ENCODE peak calls at places on chromosomes 11 and 22, in six cellular contexts. P is brain microvascular endothelial cell, E is ovary, C is ascending aorta, V is HFFc6, D is body of pancreas. L is an unnamed sample.

GRCh38 chr11:65470433-65470832 is 28.4 kb upstream of the MALAT1 start:
- DNase-seq in E (no peak), C (no peak), P (no peak), D (no peak), V (no peak), L (no peak)

GRCh38 chr11:74954199-74954598 is 5.1 kb downstream of the SPCS2 start:
- DNase-seq in C (no peak), P (no peak), V (no peak), E (no peak), D (no peak), L (no peak)

GRCh38 chr11:128772814-128773213 is 78.9 kb downstream of the FLI1 start:
- DNase-seq in D (peak), V (no peak), C (no peak), P (no peak), E (peak), L (peak)

GRCh38 chr11:64753380-64754123 is 6.2 kb downstream of the PYGM start:
- DNase-seq in P (no peak), V (no peak), D (peak), C (no peak), E (no peak), L (no peak)

GRCh38 chr22:25395468-25395867 is 169.0 kb upstream of the GRK3 start:
- DNase-seq in D (no peak), E (no peak), P (no peak), V (no peak), C (no peak), L (no peak)

GRCh38 chr22:30392661-30393321 is 4.0 kb upstream of the SEC14L2 start:
- DNase-seq in V (no peak), P (no peak), D (no peak), C (no peak), E (no peak), L (no peak)

GRCh38 chr11:69726481-69726880 is 22.7 kb upstream of the FGF19 start:
- DNase-seq in D (no peak), C (no peak), V (no peak), P (no peak), E (no peak), L (no peak)

GRCh38 chr11:76102772-76103171 is 103.5 kb downstream of the WNT11 start:
- DNase-seq in P (peak), V (no peak), D (peak), C (no peak), E (no peak), L (no peak)

GRCh38 chr22:25853501-25853900 is 111.5 kb downstream of the MYO18B start:
- DNase-seq in V (no peak), P (no peak), D (no peak), E (no peak), C (no peak), L (no peak)

GRCh38 chr11:115929618-115930129 is 425.5 kb upstream of the CADM1 start:
- DNase-seq in D (no peak), P (no peak), C (no peak), E (no peak), V (no peak), L (no peak)

GRCh38 chr11:117231637-117232021 is 244 bp downstream of the PCSK7 start:
- DNase-seq in E (no peak), P (no peak), C (no peak), V (no peak), D (no peak), L (no peak)

GRCh38 chr11:61754534-61755482 is 2.4 kb downstream of the MYRF start:
- DNase-seq in E (peak), P (peak), C (no peak), D (peak), V (no peak), L (no peak)

GRCh38 chr11:844693-845644 is 2.3 kb downstream of the TSPAN4 start:
- DNase-seq in E (peak), V (peak), P (no peak), D (peak), C (peak), L (no peak)

GRCh38 chr22:20533879-20534265 is 26.5 kb downstream of the MED15 start:
- DNase-seq in V (no peak), C (no peak), E (no peak), D (no peak), P (no peak), L (no peak)

GRCh38 chr11:116171271-116172140 is 601.3 kb downstream of the BUD13 start:
- DNase-seq in V (no peak), D (no peak), P (no peak), C (no peak), E (no peak), L (no peak)

GRCh38 chr22:33803371-33803770 is 116.9 kb downstream of the LARGE1 start:
- DNase-seq in P (peak), V (peak), D (no peak), E (no peak), C (no peak), L (no peak)

GRCh38 chr11:107675902-107676301 is 36.0 kb downstream of the SLN start:
- DNase-seq in D (no peak), V (no peak), E (no peak), P (no peak), C (no peak), L (no peak)

GRCh38 chr11:134577801-134578200 is 165.8 kb upstream of the B3GAT1 start:
- DNase-seq in P (no peak), V (no peak), E (no peak), C (no peak), D (no peak), L (no peak)

GRCh38 chr11:67418476-67419281 is 3.2 kb downstream of the CARNS1 start:
- DNase-seq in C (no peak), D (peak), E (no peak), P (no peak), V (no peak), L (no peak)

GRCh38 chr11:2445948-2446551 is 1.2 kb downstream of the KCNQ1 start:
- DNase-seq in V (no peak), D (peak), P (no peak), C (no peak), E (no peak), L (no peak)

GRCh38 chr11:129364143-129364654 is 11.4 kb upstream of the BARX2 start:
- DNase-seq in E (peak), P (peak), C (no peak), V (peak), D (peak), L (peak)

GRCh38 chr11:47768090-47768620 is 1.0 kb upstream of the FNBP4 start:
- DNase-seq in E (peak), D (peak), C (peak), V (peak), P (peak), L (peak)

GRCh38 chr22:21026783-21027692 is 5.3 kb downstream of the SLC7A4 start:
- DNase-seq in D (no peak), V (peak), E (no peak), C (no peak), P (peak), L (no peak)

GRCh38 chr11:65056999-65057398 is 1.4 kb downstream of the NAALADL1 start:
- DNase-seq in C (no peak), P (no peak), E (no peak), D (no peak), V (no peak), L (no peak)

GRCh38 chr11:75333022-75333806 is 18.2 kb downstream of the ARRB1 start:
- DNase-seq in V (no peak), D (no peak), P (no peak), E (no peak), C (no peak), L (no peak)

GRCh38 chr22:25346859-25347751 is 127.7 kb downstream of the CRYBB2 start:
- DNase-seq in C (no peak), D (no peak), V (no peak), E (no peak), P (no peak), L (no peak)

GRCh38 chr11:76664578-76665061 is 5.9 kb downstream of the LRRC32 start:
- DNase-seq in V (no peak), P (no peak), D (peak), C (no peak), E (no peak), L (peak)

DNA sequence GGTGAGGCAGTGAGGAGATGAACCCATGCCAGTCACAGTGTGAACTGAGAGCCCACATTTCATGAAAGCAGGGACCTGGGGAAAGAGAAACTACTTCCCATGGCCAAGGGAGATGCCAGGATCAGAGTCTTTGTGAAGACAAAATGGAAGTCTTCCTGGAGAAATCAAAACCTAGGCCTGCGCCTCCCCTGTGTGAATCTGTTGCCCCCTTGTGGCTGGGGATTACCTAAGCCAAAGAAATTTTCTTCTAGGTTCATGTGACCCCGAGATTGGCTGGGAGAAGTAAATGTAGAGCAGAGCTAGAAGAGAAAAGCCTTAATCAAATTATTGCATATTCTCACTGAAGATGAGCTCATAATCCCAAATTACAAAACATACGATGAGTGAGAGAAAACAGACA is 1075.3 kb downstream of the TBC1D22A start:
- DNase-seq in V (peak), E (no peak), C (no peak), D (no peak), P (no peak), L (no peak)
- TF ChIP-seq CTCF in V (peak), E (no peak), C (no peak), D (peak), P (no peak), L (no peak)

DNA sequence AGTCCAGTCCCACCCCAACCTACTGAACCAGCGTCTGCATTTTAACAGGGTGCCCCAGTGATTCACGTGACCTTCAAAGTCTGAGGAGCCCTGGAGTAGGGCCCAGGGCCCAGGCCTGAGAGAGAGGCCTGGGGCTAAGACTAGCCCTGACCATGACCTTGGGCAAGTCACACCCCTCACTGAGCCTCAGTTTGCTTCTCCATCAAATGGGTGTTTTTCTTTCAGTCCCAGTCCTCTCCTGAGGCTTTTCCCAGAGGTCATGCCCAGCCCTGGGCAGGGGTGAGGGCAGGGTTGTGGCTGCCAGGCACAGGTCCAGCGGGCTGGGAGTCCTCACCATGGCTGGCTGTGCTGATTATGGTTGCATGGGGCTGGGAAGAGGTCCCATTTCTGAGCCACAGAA is 33.0 kb upstream of the GCAT start:
- DNase-seq in D (no peak), V (no peak), P (no peak), C (no peak), E (no peak), L (no peak)
- TF ChIP-seq CTCF in D (no peak), V (no peak), P (no peak), C (no peak), E (no peak), L (no peak)

GRCh38 chr22:19115628-19116027 is 6.6 kb downstream of the DGCR2 start:
- DNase-seq in C (no peak), V (no peak), P (no peak), E (no peak), D (peak), L (no peak)
- TF ChIP-seq CTCF in C (no peak), V (peak), P (no peak), E (no peak), D (no peak), L (no peak)

DNA sequence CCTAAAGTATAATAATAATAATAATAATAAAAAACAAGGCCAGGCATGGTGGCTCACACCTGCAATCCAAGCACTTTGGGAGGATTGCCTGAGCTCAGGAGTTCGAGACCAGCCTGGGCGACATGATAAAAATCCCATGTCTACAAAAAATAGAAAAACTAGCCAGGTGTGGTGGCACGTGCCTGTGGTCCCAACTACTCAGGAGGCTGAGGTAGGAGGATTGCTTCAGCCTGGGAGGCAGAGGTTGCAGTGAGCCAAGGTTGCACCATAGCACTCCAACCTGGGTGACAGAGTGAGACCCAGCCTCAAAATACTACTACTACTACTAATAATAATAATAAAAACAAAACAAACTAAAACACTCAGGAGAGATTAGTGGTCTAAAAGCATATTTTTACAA is 15.6 kb upstream of the ZNF280A start:
- DNase-seq in V (no peak), D (no peak), C (no peak), P (no peak), E (no peak), L (no peak)
- TF ChIP-seq CTCF in V (no peak), D (no peak), C (no peak), P (no peak), E (no peak), L (no peak)

DNA sequence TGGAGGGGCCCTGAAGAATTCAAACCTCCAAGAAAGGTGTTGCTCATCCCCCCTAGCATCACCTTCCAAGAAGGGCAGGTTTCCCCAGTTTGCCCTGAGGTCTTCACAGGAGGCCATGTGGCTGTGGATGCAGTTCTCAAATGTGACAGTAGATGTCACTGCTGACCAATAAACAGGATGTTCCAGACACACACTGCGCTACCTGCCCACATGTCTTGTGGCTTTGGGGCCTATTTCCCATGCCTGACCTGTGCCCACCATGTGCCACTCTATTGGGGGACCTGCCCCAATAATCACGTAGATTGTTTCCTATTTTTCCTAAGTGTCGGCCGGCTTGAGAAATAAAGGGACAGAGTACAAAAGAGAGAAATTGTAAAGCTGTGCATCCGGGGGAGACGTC is 4.5 kb downstream of the GSTT2 start:
- DNase-seq in C (no peak), D (no peak), E (no peak), P (no peak), V (no peak), L (peak)
- TF ChIP-seq CTCF in C (peak), D (peak), E (peak), P (peak), V (peak), L (peak)

GRCh38 chr11:36583667-36584066 is 10.6 kb upstream of the IFTAP start:
- DNase-seq in P (no peak), E (no peak), V (no peak), D (no peak), C (no peak), L (no peak)
- TF ChIP-seq CTCF in P (no peak), E (no peak), V (peak), D (no peak), C (no peak), L (no peak)

GRCh38 chr11:124745270-124745834 is 5.6 kb downstream of the NRGN start:
- DNase-seq in D (no peak), V (no peak), E (no peak), C (no peak), P (no peak), L (no peak)

GRCh38 chr11:124746621-124747243 is 5.3 kb downstream of the VSIG2 start:
- DNase-seq in P (peak), V (peak), C (no peak), D (peak), E (peak), L (peak)

GRCh38 chr11:124747406-124748099 is 4.5 kb downstream of the VSIG2 start:
- DNase-seq in V (no peak), D (no peak), P (no peak), E (no peak), C (no peak), L (no peak)

GRCh38 chr11:124748100-124748418 is 4.0 kb downstream of the VSIG2 start:
- DNase-seq in E (no peak), V (no peak), P (no peak), C (no peak), D (no peak), L (no peak)

DNA sequence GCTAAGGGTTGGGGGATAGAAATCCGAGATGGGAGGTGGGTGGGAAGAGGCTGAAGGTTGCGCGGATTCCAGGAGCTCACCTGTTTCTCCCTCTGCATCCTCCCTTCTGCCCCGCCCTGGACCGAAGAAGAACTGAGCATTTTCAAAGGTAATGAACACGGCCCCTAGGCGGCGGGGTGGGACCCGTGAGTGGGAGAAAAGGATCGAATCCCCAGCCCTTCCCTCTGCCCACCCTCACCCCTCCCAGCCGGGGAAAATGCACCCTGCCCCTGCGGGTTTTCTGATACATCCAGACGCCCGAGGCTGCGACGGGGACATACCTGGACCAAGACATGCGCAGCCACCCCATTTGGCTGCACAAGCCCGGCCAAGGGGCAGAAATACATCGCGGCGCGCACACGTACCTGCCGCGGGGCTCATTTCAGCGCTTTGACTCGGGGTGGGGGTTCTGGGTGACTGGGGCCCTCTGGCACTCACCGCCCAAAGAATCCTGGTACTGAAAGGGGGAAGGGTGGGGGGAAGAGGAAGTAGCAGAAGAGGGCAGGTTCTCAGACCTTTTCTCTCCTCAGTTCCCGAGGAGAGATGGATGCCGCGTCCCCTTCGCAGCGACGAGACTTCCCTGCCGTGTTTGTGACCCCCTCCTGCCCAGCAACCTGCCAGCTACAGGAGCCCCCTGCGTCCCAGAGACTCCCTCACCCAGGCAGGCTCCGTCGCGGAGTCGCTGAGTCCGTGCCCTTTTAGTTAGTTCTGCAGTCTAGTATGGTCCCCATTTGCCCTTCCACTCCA is 6.0 kb downstream of the VSIG2 start:
- DNase-seq in P (no peak), D (peak), V (no peak), E (no peak), C (no peak), L (no peak)
- TF ChIP-seq CTCF in P (peak), D (peak), V (peak), E (no peak), C (no peak), L (no peak)

DNA sequence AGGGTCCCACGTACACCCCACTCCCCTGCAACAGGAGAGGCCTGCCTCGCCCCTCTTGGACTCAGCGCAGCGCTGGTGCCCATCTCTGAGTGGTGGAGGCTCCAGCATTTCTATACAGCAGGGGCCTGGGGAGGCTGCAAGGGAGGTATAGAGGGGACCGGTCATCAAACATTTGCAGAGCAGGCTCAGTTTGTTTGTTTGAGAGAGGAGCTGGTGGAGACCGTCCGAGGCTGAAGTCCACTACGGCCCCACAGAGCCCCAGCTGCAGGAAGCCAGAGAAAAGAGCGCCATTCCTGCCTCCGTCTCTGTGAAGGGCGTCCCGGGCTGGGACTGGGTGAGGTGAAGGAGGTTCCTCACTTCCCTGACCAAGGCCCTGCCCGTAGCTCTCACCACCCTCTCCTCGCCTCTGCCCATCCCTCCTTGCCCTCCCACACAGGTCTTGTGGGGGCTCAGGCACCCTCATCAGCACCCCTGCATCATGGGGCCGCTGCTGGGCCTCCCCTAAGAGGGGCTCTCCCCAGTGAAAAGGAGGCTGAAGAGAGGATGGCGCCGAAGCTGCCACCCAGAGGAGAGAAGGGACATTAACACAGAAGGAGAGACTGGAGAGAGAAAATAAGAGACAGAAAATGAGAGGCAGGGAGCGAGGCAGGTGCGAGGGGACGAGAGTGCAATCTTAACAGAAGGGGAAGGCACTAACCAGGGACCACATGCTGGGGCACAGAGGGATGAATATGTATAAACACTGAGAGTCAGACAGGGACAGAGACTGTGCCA is 24.6 kb downstream of the RPUSD4 start:
- DNase-seq in D (no peak), V (no peak), C (no peak), P (no peak), E (no peak), L (no peak)
- TF ChIP-seq CTCF in D (no peak), V (peak), C (no peak), P (peak), E (no peak), L (no peak)

DNA sequence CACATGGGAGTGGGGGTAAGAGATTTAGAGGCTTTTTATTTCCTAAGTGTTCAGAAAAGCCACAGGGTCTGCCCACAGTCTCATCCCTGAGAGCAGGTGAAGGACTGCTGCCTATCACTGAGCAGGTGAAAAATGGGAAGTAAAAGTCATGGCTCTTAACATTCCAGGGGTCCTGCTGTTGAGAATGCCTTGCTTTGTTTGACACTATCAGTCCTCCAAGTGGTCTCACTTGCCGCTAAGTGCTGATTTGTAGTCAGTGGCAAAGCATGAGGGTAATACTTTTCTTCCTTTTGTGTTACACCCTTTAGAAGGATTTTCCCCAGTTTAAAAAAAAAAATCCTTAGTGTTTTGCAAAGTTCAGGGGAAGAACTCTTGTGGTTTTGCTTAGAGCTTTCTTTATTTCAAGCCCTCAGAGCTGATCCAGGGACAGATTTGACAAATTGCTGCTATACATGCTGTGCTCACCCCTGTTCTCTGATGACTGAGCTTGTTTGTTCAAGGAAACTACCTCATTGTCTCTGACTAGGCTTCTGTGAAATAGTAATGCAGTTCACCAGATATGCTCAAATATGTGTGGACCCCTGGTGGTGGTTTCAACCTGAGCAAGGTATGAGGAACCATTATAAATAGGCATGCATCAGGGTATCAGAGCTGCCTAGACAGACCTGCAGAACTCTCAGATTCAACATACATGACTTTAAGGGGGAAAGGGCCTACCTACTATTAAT is 141.0 kb downstream of the ARHGAP42 start:
- DNase-seq in C (no peak), V (no peak), D (peak), P (peak), E (no peak), L (no peak)
- TF ChIP-seq CTCF in C (no peak), V (peak), D (peak), P (peak), E (no peak), L (no peak)

L was measured in CD4-positive, alpha-beta T cell.